ENCODE peak calls at places on chromosomes 7 and 10, in ten cellular contexts. R is neural crest cell, A is right lobe of liver, K is RWPE1, H is MM.1S, U is body of pancreas, T is progenitor cell of endocrine pancreas, V is lower lobe of right lung, M is Panc1, N is fibroblast of mammary gland. J is an unnamed sample.

GRCh38 chr10:46545861-46546590 is 10.4 kb downstream of the GPRIN2 start:
- DNase-seq in R (no peak), A (no peak), K (no peak), H (no peak), U (peak), T (peak), V (peak), M (no peak), N (no peak), J (no peak)

GRCh38 chr7:83550100-83550499 is 98.8 kb downstream of the SEMA3E start:
- DNase-seq in R (no peak), A (no peak), K (peak), H (no peak), U (no peak), T (no peak), V (no peak), M (no peak), N (peak), J (no peak)

GRCh38 chr10:33459597-33459996 is 125.1 kb upstream of the NRP1 start:
- DNase-seq in R (no peak), A (no peak), K (no peak), H (no peak), U (no peak), T (no peak), V (no peak), M (no peak), N (peak), J (no peak)

GRCh38 chr7:20158684-20159083 is 58.5 kb downstream of the MACC1 start:
- DNase-seq in R (no peak), A (no peak), K (no peak), H (peak), U (no peak), T (no peak), V (no peak), M (no peak), N (peak), J (no peak)

GRCh38 chr7:159032753-159033472 is 111.8 kb downstream of the VIPR2 start:
- DNase-seq in R (no peak), A (no peak), K (no peak), H (no peak), U (no peak), T (no peak), V (no peak), M (no peak), N (no peak), J (no peak)

GRCh38 chr10:88687853-88688467 is 18.1 kb upstream of the LIPK start:
- DNase-seq in R (no peak), A (no peak), K (peak), H (peak), U (no peak), T (no peak), V (no peak), M (no peak), N (peak), J (peak)

GRCh38 chr7:38112075-38112474 is 66.0 kb upstream of the STARD3NL start:
- DNase-seq in R (no peak), A (no peak), K (no peak), H (no peak), U (no peak), T (no peak), V (no peak), M (no peak), N (no peak), J (no peak)

GRCh38 chr10:127148066-127148932 is 48.1 kb downstream of the INSYN2A start:
- DNase-seq in R (no peak), A (no peak), K (peak), H (no peak), U (no peak), T (no peak), V (no peak), M (peak), N (peak), J (no peak)

GRCh38 chr7:101119876-101120275 is 7.0 kb upstream of the SERPINE1 start:
- DNase-seq in R (no peak), A (no peak), K (no peak), H (no peak), U (no peak), T (no peak), V (no peak), M (no peak), N (peak), J (no peak)

GRCh38 chr7:27921081-27921836 is 181.3 kb downstream of the TAX1BP1 start:
- DNase-seq in R (peak), A (no peak), K (peak), H (peak), U (peak), T (no peak), V (no peak), M (peak), N (peak), J (peak)

GRCh38 chr10:130737622-130738021 is 573.9 kb downstream of the TCERG1L start:
- DNase-seq in R (peak), A (no peak), K (no peak), H (no peak), U (no peak), T (peak), V (no peak), M (no peak), N (no peak), J (no peak)

GRCh38 chr7:132764762-132765161 is 188.5 kb upstream of the PLXNA4 start:
- DNase-seq in R (no peak), A (no peak), K (no peak), H (no peak), U (no peak), T (no peak), V (no peak), M (no peak), N (no peak), J (no peak)

DNA sequence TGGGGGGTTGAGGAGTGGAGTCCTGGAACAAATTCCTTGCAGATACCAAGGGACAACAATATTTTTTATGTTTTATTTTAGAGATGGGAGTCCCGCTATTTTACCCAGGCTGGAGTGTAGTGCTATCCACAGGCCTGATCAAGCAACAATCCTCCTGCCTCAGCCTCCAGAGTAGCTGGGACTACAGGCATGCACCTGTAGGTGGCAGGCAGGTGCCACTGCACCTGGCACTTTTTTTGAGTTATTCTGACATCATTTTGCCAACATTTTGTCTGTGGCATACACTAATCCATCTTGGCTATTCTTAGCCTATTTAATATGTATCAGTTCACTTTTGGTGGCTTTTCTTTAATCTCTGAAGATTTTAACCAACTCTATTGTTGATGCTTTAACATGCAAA is 317.8 kb upstream of the MTPN start:
- DNase-seq in R (no peak), A (no peak), K (no peak), H (peak), U (no peak), T (no peak), V (no peak), M (no peak), N (no peak), J (no peak)
- TF ChIP-seq CTCF in R (no peak), A (no peak), K (no peak), H (peak), U (no peak), T (peak), V (no peak), M (no peak), N (no peak), J (no peak)

GRCh38 chr7:2148814-2149213 is 83.9 kb downstream of the MAD1L1 start:
- DNase-seq in R (no peak), A (no peak), K (no peak), H (no peak), U (no peak), T (no peak), V (no peak), M (no peak), N (no peak), J (no peak)

GRCh38 chr7:2149672-2150444 is 82.9 kb downstream of the MAD1L1 start:
- DNase-seq in R (no peak), A (peak), K (no peak), H (no peak), U (no peak), T (no peak), V (no peak), M (no peak), N (no peak), J (no peak)

GRCh38 chr7:2145835-2146580 is 86.7 kb downstream of the MAD1L1 start:
- DNase-seq in R (no peak), A (no peak), K (no peak), H (no peak), U (no peak), T (no peak), V (no peak), M (no peak), N (no peak), J (no peak)

GRCh38 chr7:2146676-2147472 is 85.9 kb downstream of the MAD1L1 start:
- DNase-seq in R (no peak), A (no peak), K (no peak), H (no peak), U (no peak), T (no peak), V (no peak), M (no peak), N (no peak), J (no peak)

DNA sequence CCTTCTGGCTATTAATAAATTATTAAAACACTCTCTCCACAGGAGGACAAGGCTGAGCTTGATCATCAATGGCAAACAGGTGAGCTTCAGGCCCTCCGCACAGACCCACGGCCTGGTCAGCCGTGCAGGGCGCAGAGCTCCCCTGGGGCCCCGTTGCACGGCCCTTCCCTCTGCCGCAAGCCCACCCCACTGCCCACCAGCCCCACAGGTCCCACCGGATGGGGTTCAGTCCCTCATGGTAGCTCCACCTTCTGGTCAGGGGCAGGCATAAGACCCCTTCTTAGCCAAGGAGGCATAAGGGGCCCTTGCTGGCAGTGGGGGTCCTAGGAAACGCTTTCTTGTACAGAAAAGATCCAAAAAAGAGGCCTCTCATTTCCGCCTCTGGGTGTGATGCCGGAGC is 84.6 kb downstream of the MAD1L1 start:
- DNase-seq in R (no peak), A (no peak), K (no peak), H (no peak), U (no peak), T (no peak), V (no peak), M (no peak), N (no peak), J (no peak)
- TF ChIP-seq CTCF in R (no peak), A (no peak), K (no peak), H (no peak), U (no peak), T (peak), V (no peak), M (no peak), N (no peak), J (no peak)

GRCh38 chr10:98013776-98014175 is 16.6 kb downstream of the CRTAC1 start:
- DNase-seq in R (no peak), A (no peak), K (no peak), H (no peak), U (no peak), T (no peak), V (no peak), M (no peak), N (no peak), J (no peak)

GRCh38 chr10:98010939-98011685 is 19.3 kb downstream of the CRTAC1 start:
- DNase-seq in R (no peak), A (no peak), K (no peak), H (no peak), U (no peak), T (no peak), V (no peak), M (no peak), N (no peak), J (no peak)

GRCh38 chr10:98016781-98017475 is 13.5 kb downstream of the CRTAC1 start:
- DNase-seq in R (no peak), A (no peak), K (no peak), H (no peak), U (no peak), T (no peak), V (no peak), M (no peak), N (no peak), J (no peak)

GRCh38 chr10:98012654-98013053 is 17.8 kb downstream of the CRTAC1 start:
- DNase-seq in R (no peak), A (no peak), K (no peak), H (no peak), U (no peak), T (no peak), V (no peak), M (no peak), N (no peak), J (no peak)

DNA sequence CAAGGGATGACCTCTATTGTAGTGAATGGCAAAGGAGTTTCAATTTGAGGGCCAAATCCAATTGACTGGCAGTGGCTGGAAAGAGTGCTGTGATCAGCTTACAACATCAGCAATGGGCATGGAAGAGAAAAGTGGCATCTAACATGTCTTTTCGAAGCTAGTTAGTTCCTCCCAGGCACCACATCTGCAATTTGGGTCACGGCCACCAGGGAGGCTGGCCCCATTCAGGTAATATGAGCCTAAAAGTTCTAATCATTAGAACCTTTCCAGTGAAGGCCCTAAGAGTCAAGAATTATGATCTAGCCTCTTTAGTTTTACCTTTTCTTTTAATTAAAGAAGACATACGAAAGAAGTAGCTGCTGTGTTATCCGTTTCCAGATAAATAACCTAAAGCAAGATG is 17.3 kb downstream of the CRTAC1 start:
- DNase-seq in R (no peak), A (no peak), K (no peak), H (no peak), U (no peak), T (no peak), V (no peak), M (no peak), N (no peak), J (no peak)
- TF ChIP-seq CTCF in R (no peak), A (no peak), K (no peak), H (no peak), U (no peak), T (peak), V (no peak), M (peak), N (no peak), J (no peak)

DNA sequence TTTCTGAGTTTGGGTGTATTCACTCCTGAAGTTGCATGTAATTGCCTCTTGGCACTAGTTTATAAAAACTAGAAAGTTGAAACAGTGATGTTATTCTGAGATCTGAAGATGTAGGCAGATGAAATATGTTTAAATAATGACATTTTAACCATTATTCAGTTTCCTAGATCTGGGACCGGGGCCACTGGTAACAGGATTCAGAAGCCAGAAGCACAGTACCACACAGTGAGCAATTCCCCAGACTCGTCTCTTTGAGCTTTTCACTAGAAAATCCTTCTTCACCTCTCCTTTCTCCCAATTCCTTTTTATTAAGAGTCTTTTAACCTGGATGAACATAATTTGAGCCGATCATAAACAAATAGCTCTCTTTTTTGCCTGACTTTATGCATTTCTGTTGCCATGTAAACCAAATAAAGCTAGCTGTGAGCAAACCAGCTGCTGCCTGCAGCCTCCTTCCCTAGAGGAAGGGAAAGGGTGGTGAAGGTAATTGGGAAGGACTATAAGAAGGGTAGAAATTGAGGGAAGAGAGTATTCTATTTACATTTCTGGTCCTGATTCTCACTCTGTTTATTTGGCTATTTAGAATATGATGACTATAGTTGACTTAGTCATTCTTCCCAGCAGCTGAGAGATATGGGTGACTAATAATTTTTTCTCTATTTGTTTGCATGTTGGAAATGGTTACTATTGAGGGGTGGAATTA is 101.7 kb upstream of the STRIP2 start:
- DNase-seq in R (no peak), A (no peak), K (peak), H (no peak), U (no peak), T (no peak), V (no peak), M (peak), N (peak), J (no peak)
- TF ChIP-seq CTCF in R (no peak), A (no peak), K (no peak), H (no peak), U (no peak), T (no peak), V (no peak), M (no peak), N (no peak), J (no peak)

GRCh38 chr10:44383749-44384600 is 922 bp downstream of the CXCL12 start:
- DNase-seq in R (no peak), A (no peak), K (no peak), H (no peak), U (peak), T (no peak), V (no peak), M (no peak), N (peak), J (no peak)

GRCh38 chr10:44386546-44387052 is 1.7 kb upstream of the CXCL12 start:
- DNase-seq in R (peak), A (peak), K (peak), H (peak), U (peak), T (peak), V (no peak), M (no peak), N (peak), J (peak)

GRCh38 chr10:44385726-44386438 is 985 bp upstream of the CXCL12 start:
- DNase-seq in R (no peak), A (peak), K (no peak), H (no peak), U (no peak), T (no peak), V (no peak), M (no peak), N (no peak), J (no peak)

GRCh38 chr10:44384601-44385422 is at the start of gene CXCL12:
- DNase-seq in R (peak), A (peak), K (no peak), H (no peak), U (peak), T (peak), V (no peak), M (no peak), N (no peak), J (no peak)

DNA sequence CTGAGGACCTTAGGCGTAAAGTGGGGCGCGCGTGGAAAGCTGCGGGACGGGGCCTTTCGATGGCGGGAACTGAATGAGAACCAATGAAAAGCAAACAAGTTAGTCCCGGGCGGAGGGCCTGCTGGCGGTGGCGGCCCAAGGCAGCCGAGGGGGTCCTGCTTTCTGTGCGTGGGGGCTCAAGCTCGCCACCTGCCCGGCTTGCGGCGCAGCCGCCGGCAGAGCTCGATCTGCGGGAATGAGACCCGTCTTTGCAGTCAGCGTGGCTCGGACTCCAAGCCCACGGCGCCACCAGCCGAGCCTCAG is 477 bp upstream of the CXCL12 start:
- DNase-seq in R (no peak), A (no peak), K (no peak), H (no peak), U (no peak), T (no peak), V (no peak), M (no peak), N (no peak), J (no peak)
- TF ChIP-seq CTCF in R (no peak), A (no peak), K (no peak), H (no peak), U (no peak), T (no peak), V (no peak), M (no peak), N (no peak), J (no peak)

DNA sequence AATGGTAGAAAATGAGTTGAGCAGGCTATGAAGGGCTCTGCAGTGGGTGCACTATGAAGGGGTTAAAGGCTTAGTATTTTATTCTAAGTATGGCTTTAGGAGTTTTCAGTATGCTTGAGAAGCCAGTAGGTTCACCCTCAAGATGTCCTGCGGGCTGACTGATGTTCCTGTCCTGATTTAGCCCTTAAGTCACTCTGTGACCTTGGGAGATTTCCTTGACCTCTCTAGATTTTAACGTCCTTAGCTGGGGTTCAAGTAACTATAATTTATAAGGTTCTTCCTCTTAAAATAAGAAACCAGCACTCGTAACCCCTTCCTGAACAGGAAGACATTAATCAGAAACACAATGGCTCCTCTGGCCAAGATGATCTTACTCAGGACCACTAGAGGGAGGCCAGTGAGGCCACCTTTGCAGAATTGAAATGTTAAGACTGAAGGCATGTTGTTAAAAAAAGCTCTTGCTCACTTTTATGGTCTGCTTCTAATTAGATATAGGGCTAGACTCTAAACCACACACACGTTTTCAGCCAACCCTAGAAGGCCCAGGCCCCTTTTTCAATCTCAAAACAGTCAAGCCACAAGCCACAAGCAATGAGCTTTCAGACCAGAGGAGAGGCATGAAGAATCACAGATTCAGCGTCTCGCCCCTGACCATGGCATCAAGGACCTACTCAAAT is 42.0 kb downstream of the CDK1 start:
- DNase-seq in R (no peak), A (no peak), K (no peak), H (peak), U (no peak), T (no peak), V (no peak), M (no peak), N (peak), J (no peak)
- TF ChIP-seq CTCF in R (peak), A (peak), K (no peak), H (peak), U (no peak), T (peak), V (no peak), M (peak), N (peak), J (peak)

DNA sequence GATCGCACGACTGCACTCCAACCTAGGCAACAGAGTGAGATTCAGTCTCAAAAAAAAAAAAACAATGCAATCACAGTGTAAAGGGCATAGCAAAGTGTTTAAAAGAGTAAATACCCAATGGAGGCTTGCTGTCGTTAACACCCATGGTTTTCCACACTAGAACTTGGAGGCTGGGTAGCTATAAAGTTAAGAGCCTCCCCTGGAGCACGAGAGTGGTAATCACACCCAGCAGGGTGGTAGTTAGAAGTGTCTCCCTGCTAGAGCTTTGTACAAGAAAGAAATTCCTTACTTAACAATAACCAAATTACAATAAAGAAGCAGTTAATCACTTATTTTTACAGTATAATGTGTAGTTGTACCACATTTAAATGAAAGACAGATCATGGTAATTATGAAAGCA is 1078.9 kb downstream of the NRG3 start:
- DNase-seq in R (no peak), A (no peak), K (no peak), H (no peak), U (no peak), T (no peak), V (no peak), M (no peak), N (no peak), J (no peak)
- TF ChIP-seq CTCF in R (no peak), A (no peak), K (no peak), H (peak), U (no peak), T (no peak), V (no peak), M (no peak), N (no peak), J (no peak)